ENCODE peak calls at places on chromosomes 5 and 9, in eight cellular contexts. One of them, this sample, is unnamed.
A peak's percentile ranks its signal among the peaks of the same experiment; 100 is the strongest.

GRCh38 chr9:70949239-70949638 is 172.2 kb downstream of the TRPM3 start:
- DNase-seq in GM23248: no peak
- DNase-seq in PC-3: no peak
- DNase-seq in OCI-LY7: peak; percentile 22
- DNase-seq in activated naive CD4-positive, alpha-beta T cell treated with anti-CD3 and anti-CD28 coated beads for 36 hours: no peak
- DNase-seq in RWPE1: no peak
- DNase-seq in HuH-7: no peak
- DNase-seq in NCI-H1092: no peak
- DNase-seq in this sample: no peak

GRCh38 chr5:157100140-157100679 is 8.6 kb downstream of the HAVCR2 start:
- DNase-seq in GM23248: peak; percentile 87
- DNase-seq in PC-3: peak; percentile 80
- DNase-seq in OCI-LY7: no peak
- DNase-seq in activated naive CD4-positive, alpha-beta T cell treated with anti-CD3 and anti-CD28 coated beads for 36 hours: peak; percentile 71
- DNase-seq in RWPE1: no peak
- DNase-seq in HuH-7: no peak
- DNase-seq in NCI-H1092: no peak
- DNase-seq in this sample: peak; percentile 56

GRCh38 chr5:17216176-17216973 is 1.1 kb upstream of the BASP1 start:
- DNase-seq in GM23248: peak; percentile 90
- DNase-seq in PC-3: peak; percentile 99
- DNase-seq in OCI-LY7: peak; percentile 91
- DNase-seq in activated naive CD4-positive, alpha-beta T cell treated with anti-CD3 and anti-CD28 coated beads for 36 hours: peak; percentile 81
- DNase-seq in RWPE1: peak; percentile 73
- DNase-seq in HuH-7: peak; percentile 61
- DNase-seq in NCI-H1092: peak; percentile 87
- DNase-seq in this sample: peak; percentile 85

GRCh38 chr5:141742144-141742543 is 60.1 kb upstream of the ARAP3 start:
- DNase-seq in GM23248: no peak
- DNase-seq in PC-3: no peak
- DNase-seq in OCI-LY7: no peak
- DNase-seq in activated naive CD4-positive, alpha-beta T cell treated with anti-CD3 and anti-CD28 coated beads for 36 hours: no peak
- DNase-seq in RWPE1: no peak
- DNase-seq in HuH-7: no peak
- DNase-seq in NCI-H1092: no peak
- DNase-seq in this sample: no peak

GRCh38 chr5:593511-593910 is 18.6 kb upstream of the CEP72 start:
- DNase-seq in GM23248: no peak
- DNase-seq in PC-3: no peak
- DNase-seq in OCI-LY7: no peak
- DNase-seq in activated naive CD4-positive, alpha-beta T cell treated with anti-CD3 and anti-CD28 coated beads for 36 hours: peak; percentile 1
- DNase-seq in RWPE1: no peak
- DNase-seq in HuH-7: no peak
- DNase-seq in NCI-H1092: no peak
- DNase-seq in this sample: no peak

GRCh38 chr5:54616031-54616430 is 98.5 kb downstream of the SNX18 start:
- DNase-seq in GM23248: peak; percentile 84
- DNase-seq in PC-3: no peak
- DNase-seq in OCI-LY7: no peak
- DNase-seq in activated naive CD4-positive, alpha-beta T cell treated with anti-CD3 and anti-CD28 coated beads for 36 hours: no peak
- DNase-seq in RWPE1: no peak
- DNase-seq in HuH-7: peak; percentile 16
- DNase-seq in NCI-H1092: no peak
- DNase-seq in this sample: peak; percentile 85

GRCh38 chr5:15993334-15993733 is 186.3 kb downstream of the MARCHF11 start:
- DNase-seq in GM23248: peak; percentile 80
- DNase-seq in PC-3: peak; percentile 62
- DNase-seq in OCI-LY7: no peak
- DNase-seq in activated naive CD4-positive, alpha-beta T cell treated with anti-CD3 and anti-CD28 coated beads for 36 hours: no peak
- DNase-seq in RWPE1: peak; percentile 50
- DNase-seq in HuH-7: no peak
- DNase-seq in NCI-H1092: no peak
- DNase-seq in this sample: peak; percentile 8

GRCh38 chr9:626591-626990 is 214.9 kb upstream of the DMRT1 start:
- DNase-seq in GM23248: peak; percentile 49
- DNase-seq in PC-3: no peak
- DNase-seq in OCI-LY7: no peak
- DNase-seq in activated naive CD4-positive, alpha-beta T cell treated with anti-CD3 and anti-CD28 coated beads for 36 hours: no peak
- DNase-seq in RWPE1: no peak
- DNase-seq in HuH-7: no peak
- DNase-seq in NCI-H1092: no peak
- DNase-seq in this sample: peak; percentile 84

GRCh38 chr5:3101561-3101960 is 350.1 kb upstream of the IRX2 start:
- DNase-seq in GM23248: no peak
- DNase-seq in PC-3: no peak
- DNase-seq in OCI-LY7: no peak
- DNase-seq in activated naive CD4-positive, alpha-beta T cell treated with anti-CD3 and anti-CD28 coated beads for 36 hours: no peak
- DNase-seq in RWPE1: no peak
- DNase-seq in HuH-7: no peak
- DNase-seq in NCI-H1092: no peak
- DNase-seq in this sample: no peak

GRCh38 chr5:88658005-88658404 is 225.0 kb downstream of the MEF2C start:
- DNase-seq in GM23248: no peak
- DNase-seq in PC-3: no peak
- DNase-seq in OCI-LY7: no peak
- DNase-seq in activated naive CD4-positive, alpha-beta T cell treated with anti-CD3 and anti-CD28 coated beads for 36 hours: no peak
- DNase-seq in RWPE1: no peak
- DNase-seq in HuH-7: no peak
- DNase-seq in NCI-H1092: no peak
- DNase-seq in this sample: no peak

GRCh38 chr9:135584934-135585333 is 23.4 kb downstream of the PAEP start:
- DNase-seq in GM23248: no peak
- DNase-seq in PC-3: no peak
- DNase-seq in OCI-LY7: no peak
- DNase-seq in activated naive CD4-positive, alpha-beta T cell treated with anti-CD3 and anti-CD28 coated beads for 36 hours: no peak
- DNase-seq in RWPE1: no peak
- DNase-seq in HuH-7: no peak
- DNase-seq in NCI-H1092: no peak
- DNase-seq in this sample: no peak

GRCh38 chr5:174523311-174524159 is 200.8 kb upstream of the MSX2 start:
- DNase-seq in GM23248: no peak
- DNase-seq in PC-3: peak; percentile 5
- DNase-seq in OCI-LY7: no peak
- DNase-seq in activated naive CD4-positive, alpha-beta T cell treated with anti-CD3 and anti-CD28 coated beads for 36 hours: no peak
- DNase-seq in RWPE1: no peak
- DNase-seq in HuH-7: no peak
- DNase-seq in NCI-H1092: no peak
- DNase-seq in this sample: no peak